ENCODE peak calls at places on chromosomes 4 and X, in five cellular contexts. E is PC-3; A is central memory CD4-positive, alpha-beta T cell; K is naive thymus-derived CD8-positive, alpha-beta T cell; M is WTC11. V is an unnamed sample.

GRCh38 chr4:170716868-170717267 is 627.1 kb upstream of the AADAT start:
- DNase-seq in E (peak; percentile 7), A (no peak), K (no peak), M (no peak), V (no peak)

GRCh38 chr4:131427000-131427399 is 1722.1 kb upstream of the PCDH10 start:
- DNase-seq in E (no peak), A (no peak), K (no peak), M (no peak), V (no peak)

GRCh38 chr4:127631420-127631819 is 1.3 kb upstream of the INTU start:
- DNase-seq in E (peak; percentile 59), A (no peak), K (no peak), M (no peak), V (no peak)

GRCh38 chr4:118348886-118349285 is 3.9 kb downstream of the PRSS12 start:
- DNase-seq in E (no peak), A (no peak), K (no peak), M (no peak), V (no peak)

GRCh38 chr4:39526810-39527295 is 386 bp downstream of the UGDH start:
- DNase-seq in E (peak; percentile 3), A (no peak), K (peak; percentile 44), M (no peak), V (no peak)

GRCh38 chrX:12360991-12361598 is 222.8 kb downstream of the FRMPD4 start:
- DNase-seq in E (peak; percentile 58), A (no peak), K (no peak), M (no peak), V (no peak)

GRCh38 chr4:101035522-101035921 is 311.8 kb downstream of the PPP3CA start:
- DNase-seq in E (no peak), A (no peak), K (no peak), M (no peak), V (no peak)

GRCh38 chr4:84258905-84259830 is 239.9 kb downstream of the NKX6-1 start:
- DNase-seq in E (peak; percentile 32), A (no peak), K (no peak), M (no peak), V (no peak)

GRCh38 chr4:2389691-2390090 is 28.8 kb downstream of the ZFYVE28 start:
- DNase-seq in E (no peak), A (no peak), K (no peak), M (no peak), V (no peak)

GRCh38 chrX:107448625-107449468 is 605 bp upstream of the FRMPD3 start:
- DNase-seq in E (peak; percentile 25), A (no peak), K (peak; percentile 5), M (peak; percentile 53), V (no peak)

GRCh38 chr4:113837397-113837796 is 75.9 kb upstream of the CAMK2D start:
- DNase-seq in E (peak; percentile 70), A (no peak), K (no peak), M (no peak), V (no peak)

GRCh38 chrX:125782184-125782583 is 383.9 kb downstream of the DCAF12L2 start:
- DNase-seq in E (no peak), A (no peak), K (no peak), M (no peak), V (no peak)